ENCODE peak calls at places on chromosomes 5 and 9, in ten cellular contexts. U is stimulated activated CD8-positive, alpha-beta memory T cell treated with anti-CD3 and anti-CD28 coated beads, Interleukin-7, amount 100 ng/mL, for 4 hours; H is pancreas; Y is body of pancreas; B is OCI-M1; C is choroid plexus epithelial cell; X is T-helper 2 cell treated with Interferon-gamma antibody and Interleukin-4, amounts not matched to agents 5 μg/mL and 100 μg/mL, for 36 hours; Q is stimulated activated CD4-positive, alpha-beta T cell treated with anti-CD3 and anti-CD28 coated beads, Interleukin-2, amount 100 ng/mL, for 24 hours; S is naive B cell; P is activated T-cell treated with anti-CD3 and anti-CD28 coated beads, Interleukin-2, amount 50 U/mL, for 1 hour. Z is an unnamed sample.

GRCh38 chr5:88539642-88540476 is 271.2 kb upstream of the TMEM161B start:
- DNase-seq in Q (no peak), P (no peak), C (no peak), Y (no peak), H (no peak), U (no peak), X (no peak), B (no peak), S (no peak), Z (no peak)

GRCh38 chr9:113597390-113598241 is 134.1 kb downstream of the RGS3 start:
- DNase-seq in B (peak), S (no peak), Y (peak), H (no peak), X (no peak), Q (no peak), C (no peak), P (no peak), U (no peak), Z (no peak)

GRCh38 chr5:134525687-134526482 is 415 bp downstream of the JADE2 start:
- DNase-seq in U (peak), B (peak), Y (peak), S (peak), P (peak), Q (peak), C (peak), H (peak), X (peak), Z (no peak)

GRCh38 chr9:133362359-133363044 is 6.2 kb downstream of the SURF2 start:
- DNase-seq in X (no peak), S (no peak), H (no peak), U (no peak), B (no peak), Q (no peak), Y (no peak), P (no peak), C (peak), Z (no peak)

GRCh38 chr5:68396722-68397121 is 181.2 kb downstream of the PIK3R1 start:
- DNase-seq in Y (peak), Q (no peak), X (no peak), H (no peak), B (no peak), S (no peak), U (no peak), C (peak), P (no peak), Z (no peak)

GRCh38 chr5:167953151-167953788 is 338.2 kb upstream of the WWC1 start:
- DNase-seq in H (no peak), B (no peak), X (no peak), S (no peak), P (no peak), Y (no peak), C (no peak), U (no peak), Q (no peak), Z (no peak)

GRCh38 chr9:130500340-130500771 is 55.6 kb downstream of the ASS1 start:
- DNase-seq in Y (peak), Q (no peak), P (no peak), B (no peak), H (peak), X (no peak), U (no peak), C (no peak), S (no peak), Z (no peak)

GRCh38 chr9:112516769-112517168 is 30.1 kb downstream of the KIAA1958 start:
- DNase-seq in H (no peak), S (no peak), X (no peak), B (no peak), P (no peak), Q (no peak), C (no peak), Y (no peak), U (no peak), Z (no peak)

GRCh38 chr9:88645172-88645868 is 110.3 kb downstream of the NXNL2 start:
- DNase-seq in P (no peak), H (no peak), U (no peak), Q (no peak), C (peak), S (no peak), B (no peak), X (no peak), Y (no peak), Z (no peak)

GRCh38 chr5:142561029-142561428 is 124.9 kb downstream of the FGF1 start:
- DNase-seq in H (no peak), C (no peak), Q (no peak), S (no peak), X (no peak), B (no peak), P (no peak), Y (no peak), U (no peak), Z (no peak)

GRCh38 chr5:144864113-144864512 is 693.4 kb downstream of the KCTD16 start:
- DNase-seq in U (no peak), H (no peak), Q (no peak), S (peak), X (no peak), P (no peak), B (no peak), Y (no peak), C (no peak), Z (no peak)

GRCh38 chr5:2591777-2592453 is 159.6 kb downstream of the IRX2 start:
- DNase-seq in Q (no peak), H (no peak), S (no peak), X (no peak), Y (no peak), U (no peak), B (no peak), C (no peak), P (no peak), Z (no peak)

GRCh38 chr5:10423009-10423408 is 18.7 kb upstream of the ROPN1L start:
- DNase-seq in X (no peak), Q (no peak), U (no peak), H (no peak), Y (no peak), S (no peak), B (no peak), C (no peak), P (no peak), Z (no peak)

GRCh38 chr9:101504188-101504587 is 29.5 kb upstream of the RNF20 start:
- DNase-seq in H (no peak), Q (no peak), X (no peak), Y (no peak), B (no peak), S (no peak), U (no peak), P (no peak), C (no peak), Z (no peak)

GRCh38 chr9:36686471-36686870 is 113.8 kb downstream of the MELK start:
- DNase-seq in B (no peak), C (no peak), H (no peak), P (no peak), S (no peak), X (no peak), Y (no peak), U (no peak), Q (no peak), Z (no peak)

GRCh38 chr5:71697967-71698366 is 21.1 kb upstream of the CARTPT start:
- DNase-seq in Q (no peak), P (no peak), X (no peak), B (no peak), U (no peak), Y (no peak), S (no peak), C (no peak), H (no peak), Z (no peak)

GRCh38 chr5:146507428-146507827 is 8.6 kb downstream of the GPR151 start:
- DNase-seq in C (no peak), Q (no peak), U (no peak), S (no peak), P (no peak), Y (no peak), X (no peak), B (no peak), H (no peak), Z (no peak)

GRCh38 chr5:175809531-175810121 is 61.8 kb upstream of the CPLX2 start:
- DNase-seq in H (no peak), U (no peak), C (peak), P (no peak), X (no peak), B (no peak), S (no peak), Q (no peak), Y (no peak), Z (no peak)

GRCh38 chr5:39013938-39014337 is 60.3 kb downstream of the RICTOR start:
- DNase-seq in H (no peak), Q (no peak), B (no peak), Y (no peak), U (no peak), S (no peak), X (no peak), C (peak), P (no peak), Z (no peak)

GRCh38 chr9:88310310-88310980 is 77.8 kb upstream of the SPIN1 start:
- DNase-seq in P (no peak), Q (no peak), X (no peak), B (peak), U (no peak), C (peak), H (no peak), S (no peak), Y (no peak), Z (no peak)

GRCh38 chr9:12859704-12860251 is 85.0 kb downstream of the LURAP1L start:
- DNase-seq in H (no peak), B (peak), Q (no peak), S (no peak), C (peak), Y (no peak), U (no peak), P (no peak), X (no peak), Z (no peak)

GRCh38 chr9:37262410-37262809 is 142.0 kb downstream of the ZCCHC7 start:
- DNase-seq in S (no peak), C (peak), P (no peak), H (no peak), Y (no peak), B (peak), Q (no peak), U (no peak), X (no peak), Z (no peak)

GRCh38 chr9:34590376-34591090 is 1.0 kb upstream of the CNTFR start:
- DNase-seq in B (no peak), S (peak), P (peak), X (no peak), C (no peak), U (no peak), Q (peak), H (no peak), Y (peak), Z (no peak)

GRCh38 chr9:108083160-108083559 is 593.6 kb upstream of the KLF4 start:
- DNase-seq in Q (no peak), C (no peak), U (no peak), H (no peak), S (no peak), B (no peak), X (no peak), P (no peak), Y (no peak), Z (no peak)

GRCh38 chr5:34722183-34722582 is 66.1 kb downstream of the RAI14 start:
- DNase-seq in P (no peak), S (no peak), B (no peak), Y (no peak), C (no peak), Q (no peak), H (no peak), U (no peak), X (no peak), Z (no peak)